ENCODE peak calls at places on chromosomes 5 and 9, in six cellular contexts. One of them, this sample, is unnamed.

GRCh38 chr5:154373729-154374179 is 72.0 kb upstream of the SAP30L start:
- DNase-seq in HEK293T: no peak
- DNase-seq in stimulated activated CD4-positive, alpha-beta T cell treated with anti-CD3 and anti-CD28 coated beads, Interleukin-4, amount 100 ng/mL, for 4 hours: no peak
- DNase-seq in NCI-H187: no peak
- DNase-seq in NAMALWA: no peak
- DNase-seq in activated T-helper 2 cell treated with anti-CD3 and anti-CD28 coated beads, Interferon-gamma antibody, Interleukin-2, Interleukin-4, amounts not matched to agents 10 μg/mL and 5 μg/mL and 100 μg/mL, durations not matched to agents 14 hours and 24 hours and 36 hours: no peak
- DNase-seq in this sample: no peak

GRCh38 chr9:76414656-76415055 is 20.4 kb upstream of the RFK start:
- DNase-seq in HEK293T: no peak
- DNase-seq in NCI-H187: no peak
- DNase-seq in stimulated activated CD4-positive, alpha-beta T cell treated with anti-CD3 and anti-CD28 coated beads, Interleukin-4, amount 100 ng/mL, for 4 hours: no peak
- DNase-seq in NAMALWA: peak; percentile 39
- DNase-seq in activated T-helper 2 cell treated with anti-CD3 and anti-CD28 coated beads, Interferon-gamma antibody, Interleukin-2, Interleukin-4, amounts not matched to agents 10 μg/mL and 5 μg/mL and 100 μg/mL, durations not matched to agents 14 hours and 24 hours and 36 hours: no peak
- DNase-seq in this sample: no peak

GRCh38 chr5:173568128-173568527 is 48.3 kb downstream of the BOD1 start:
- DNase-seq in NCI-H187: no peak
- DNase-seq in HEK293T: no peak
- DNase-seq in activated T-helper 2 cell treated with anti-CD3 and anti-CD28 coated beads, Interferon-gamma antibody, Interleukin-2, Interleukin-4, amounts not matched to agents 10 μg/mL and 5 μg/mL and 100 μg/mL, durations not matched to agents 14 hours and 24 hours and 36 hours: no peak
- DNase-seq in NAMALWA: no peak
- DNase-seq in stimulated activated CD4-positive, alpha-beta T cell treated with anti-CD3 and anti-CD28 coated beads, Interleukin-4, amount 100 ng/mL, for 4 hours: no peak
- DNase-seq in this sample: no peak

GRCh38 chr5:58447231-58447630 is 12.7 kb downstream of the PLK2 start:
- DNase-seq in stimulated activated CD4-positive, alpha-beta T cell treated with anti-CD3 and anti-CD28 coated beads, Interleukin-4, amount 100 ng/mL, for 4 hours: no peak
- DNase-seq in NAMALWA: no peak
- DNase-seq in NCI-H187: no peak
- DNase-seq in activated T-helper 2 cell treated with anti-CD3 and anti-CD28 coated beads, Interferon-gamma antibody, Interleukin-2, Interleukin-4, amounts not matched to agents 10 μg/mL and 5 μg/mL and 100 μg/mL, durations not matched to agents 14 hours and 24 hours and 36 hours: no peak
- DNase-seq in HEK293T: no peak
- DNase-seq in this sample: no peak

GRCh38 chr5:65213921-65214525 is 267.7 kb downstream of the ADAMTS6 start:
- DNase-seq in HEK293T: peak; percentile 47
- DNase-seq in activated T-helper 2 cell treated with anti-CD3 and anti-CD28 coated beads, Interferon-gamma antibody, Interleukin-2, Interleukin-4, amounts not matched to agents 10 μg/mL and 5 μg/mL and 100 μg/mL, durations not matched to agents 14 hours and 24 hours and 36 hours: no peak
- DNase-seq in NAMALWA: peak; percentile 11
- DNase-seq in NCI-H187: no peak
- DNase-seq in stimulated activated CD4-positive, alpha-beta T cell treated with anti-CD3 and anti-CD28 coated beads, Interleukin-4, amount 100 ng/mL, for 4 hours: no peak
- DNase-seq in this sample: no peak

GRCh38 chr5:141742866-141743651 is 61.0 kb upstream of the ARAP3 start:
- DNase-seq in NCI-H187: no peak
- DNase-seq in HEK293T: peak; percentile 49
- DNase-seq in stimulated activated CD4-positive, alpha-beta T cell treated with anti-CD3 and anti-CD28 coated beads, Interleukin-4, amount 100 ng/mL, for 4 hours: no peak
- DNase-seq in NAMALWA: no peak
- DNase-seq in activated T-helper 2 cell treated with anti-CD3 and anti-CD28 coated beads, Interferon-gamma antibody, Interleukin-2, Interleukin-4, amounts not matched to agents 10 μg/mL and 5 μg/mL and 100 μg/mL, durations not matched to agents 14 hours and 24 hours and 36 hours: no peak
- DNase-seq in this sample: no peak

GRCh38 chr9:93822229-93822628 is 132.9 kb downstream of the BARX1 start:
- DNase-seq in HEK293T: no peak
- DNase-seq in activated T-helper 2 cell treated with anti-CD3 and anti-CD28 coated beads, Interferon-gamma antibody, Interleukin-2, Interleukin-4, amounts not matched to agents 10 μg/mL and 5 μg/mL and 100 μg/mL, durations not matched to agents 14 hours and 24 hours and 36 hours: no peak
- DNase-seq in NCI-H187: no peak
- DNase-seq in stimulated activated CD4-positive, alpha-beta T cell treated with anti-CD3 and anti-CD28 coated beads, Interleukin-4, amount 100 ng/mL, for 4 hours: no peak
- DNase-seq in NAMALWA: no peak
- DNase-seq in this sample: no peak

GRCh38 chr9:7760014-7760415 is 39.6 kb downstream of the DMAC1 start:
- DNase-seq in stimulated activated CD4-positive, alpha-beta T cell treated with anti-CD3 and anti-CD28 coated beads, Interleukin-4, amount 100 ng/mL, for 4 hours: no peak
- DNase-seq in activated T-helper 2 cell treated with anti-CD3 and anti-CD28 coated beads, Interferon-gamma antibody, Interleukin-2, Interleukin-4, amounts not matched to agents 10 μg/mL and 5 μg/mL and 100 μg/mL, durations not matched to agents 14 hours and 24 hours and 36 hours: no peak
- DNase-seq in HEK293T: no peak
- DNase-seq in NAMALWA: no peak
- DNase-seq in NCI-H187: no peak
- DNase-seq in this sample: peak; percentile 35

GRCh38 chr5:72586788-72587530 is 79.7 kb upstream of the ZNF366 start:
- DNase-seq in activated T-helper 2 cell treated with anti-CD3 and anti-CD28 coated beads, Interferon-gamma antibody, Interleukin-2, Interleukin-4, amounts not matched to agents 10 μg/mL and 5 μg/mL and 100 μg/mL, durations not matched to agents 14 hours and 24 hours and 36 hours: no peak
- DNase-seq in stimulated activated CD4-positive, alpha-beta T cell treated with anti-CD3 and anti-CD28 coated beads, Interleukin-4, amount 100 ng/mL, for 4 hours: no peak
- DNase-seq in NAMALWA: no peak
- DNase-seq in HEK293T: no peak
- DNase-seq in NCI-H187: no peak
- DNase-seq in this sample: no peak

GRCh38 chr5:10448754-10449345 is 7.2 kb downstream of the ROPN1L start:
- DNase-seq in activated T-helper 2 cell treated with anti-CD3 and anti-CD28 coated beads, Interferon-gamma antibody, Interleukin-2, Interleukin-4, amounts not matched to agents 10 μg/mL and 5 μg/mL and 100 μg/mL, durations not matched to agents 14 hours and 24 hours and 36 hours: no peak
- DNase-seq in NAMALWA: no peak
- DNase-seq in stimulated activated CD4-positive, alpha-beta T cell treated with anti-CD3 and anti-CD28 coated beads, Interleukin-4, amount 100 ng/mL, for 4 hours: no peak
- DNase-seq in NCI-H187: no peak
- DNase-seq in HEK293T: no peak
- DNase-seq in this sample: no peak

GRCh38 chr9:137724114-137724445 is 105.3 kb downstream of the EHMT1 start:
- DNase-seq in activated T-helper 2 cell treated with anti-CD3 and anti-CD28 coated beads, Interferon-gamma antibody, Interleukin-2, Interleukin-4, amounts not matched to agents 10 μg/mL and 5 μg/mL and 100 μg/mL, durations not matched to agents 14 hours and 24 hours and 36 hours: no peak
- DNase-seq in NCI-H187: no peak
- DNase-seq in NAMALWA: no peak
- DNase-seq in stimulated activated CD4-positive, alpha-beta T cell treated with anti-CD3 and anti-CD28 coated beads, Interleukin-4, amount 100 ng/mL, for 4 hours: peak; percentile 48
- DNase-seq in HEK293T: peak; percentile 27
- DNase-seq in this sample: no peak

GRCh38 chr9:93612796-93613154 is 36.4 kb downstream of the PHF2 start:
- DNase-seq in HEK293T: no peak
- DNase-seq in NCI-H187: no peak
- DNase-seq in stimulated activated CD4-positive, alpha-beta T cell treated with anti-CD3 and anti-CD28 coated beads, Interleukin-4, amount 100 ng/mL, for 4 hours: no peak
- DNase-seq in activated T-helper 2 cell treated with anti-CD3 and anti-CD28 coated beads, Interferon-gamma antibody, Interleukin-2, Interleukin-4, amounts not matched to agents 10 μg/mL and 5 μg/mL and 100 μg/mL, durations not matched to agents 14 hours and 24 hours and 36 hours: no peak
- DNase-seq in NAMALWA: no peak
- DNase-seq in this sample: peak; percentile 48

GRCh38 chr5:108639356-108639755 is 108.3 kb upstream of the FER start:
- DNase-seq in NAMALWA: no peak
- DNase-seq in NCI-H187: no peak
- DNase-seq in stimulated activated CD4-positive, alpha-beta T cell treated with anti-CD3 and anti-CD28 coated beads, Interleukin-4, amount 100 ng/mL, for 4 hours: no peak
- DNase-seq in HEK293T: no peak
- DNase-seq in activated T-helper 2 cell treated with anti-CD3 and anti-CD28 coated beads, Interferon-gamma antibody, Interleukin-2, Interleukin-4, amounts not matched to agents 10 μg/mL and 5 μg/mL and 100 μg/mL, durations not matched to agents 14 hours and 24 hours and 36 hours: no peak
- DNase-seq in this sample: no peak

GRCh38 chr9:114428466-114428865 is 40.7 kb upstream of the AKNA start:
- DNase-seq in activated T-helper 2 cell treated with anti-CD3 and anti-CD28 coated beads, Interferon-gamma antibody, Interleukin-2, Interleukin-4, amounts not matched to agents 10 μg/mL and 5 μg/mL and 100 μg/mL, durations not matched to agents 14 hours and 24 hours and 36 hours: no peak
- DNase-seq in HEK293T: no peak
- DNase-seq in NAMALWA: no peak
- DNase-seq in stimulated activated CD4-positive, alpha-beta T cell treated with anti-CD3 and anti-CD28 coated beads, Interleukin-4, amount 100 ng/mL, for 4 hours: no peak
- DNase-seq in NCI-H187: no peak
- DNase-seq in this sample: no peak

GRCh38 chr5:97019435-97020117 is 83.7 kb downstream of the LNPEP start:
- DNase-seq in NAMALWA: no peak
- DNase-seq in stimulated activated CD4-positive, alpha-beta T cell treated with anti-CD3 and anti-CD28 coated beads, Interleukin-4, amount 100 ng/mL, for 4 hours: no peak
- DNase-seq in activated T-helper 2 cell treated with anti-CD3 and anti-CD28 coated beads, Interferon-gamma antibody, Interleukin-2, Interleukin-4, amounts not matched to agents 10 μg/mL and 5 μg/mL and 100 μg/mL, durations not matched to agents 14 hours and 24 hours and 36 hours: no peak
- DNase-seq in HEK293T: no peak
- DNase-seq in NCI-H187: no peak
- DNase-seq in this sample: no peak

GRCh38 chr5:104845541-104845940 is 1283.0 kb upstream of the NUDT12 start:
- DNase-seq in stimulated activated CD4-positive, alpha-beta T cell treated with anti-CD3 and anti-CD28 coated beads, Interleukin-4, amount 100 ng/mL, for 4 hours: no peak
- DNase-seq in HEK293T: no peak
- DNase-seq in NAMALWA: no peak
- DNase-seq in NCI-H187: no peak
- DNase-seq in activated T-helper 2 cell treated with anti-CD3 and anti-CD28 coated beads, Interferon-gamma antibody, Interleukin-2, Interleukin-4, amounts not matched to agents 10 μg/mL and 5 μg/mL and 100 μg/mL, durations not matched to agents 14 hours and 24 hours and 36 hours: no peak
- DNase-seq in this sample: no peak

GRCh38 chr9:83582026-83582425 is 40.9 kb upstream of the IDNK start:
- DNase-seq in stimulated activated CD4-positive, alpha-beta T cell treated with anti-CD3 and anti-CD28 coated beads, Interleukin-4, amount 100 ng/mL, for 4 hours: no peak
- DNase-seq in NCI-H187: no peak
- DNase-seq in NAMALWA: no peak
- DNase-seq in activated T-helper 2 cell treated with anti-CD3 and anti-CD28 coated beads, Interferon-gamma antibody, Interleukin-2, Interleukin-4, amounts not matched to agents 10 μg/mL and 5 μg/mL and 100 μg/mL, durations not matched to agents 14 hours and 24 hours and 36 hours: no peak
- DNase-seq in HEK293T: no peak
- DNase-seq in this sample: peak; percentile 43

GRCh38 chr5:28014779-28015178 is 976.4 kb upstream of the CDH9 start:
- DNase-seq in HEK293T: peak; percentile 7
- DNase-seq in NAMALWA: peak; percentile 55
- DNase-seq in activated T-helper 2 cell treated with anti-CD3 and anti-CD28 coated beads, Interferon-gamma antibody, Interleukin-2, Interleukin-4, amounts not matched to agents 10 μg/mL and 5 μg/mL and 100 μg/mL, durations not matched to agents 14 hours and 24 hours and 36 hours: no peak
- DNase-seq in stimulated activated CD4-positive, alpha-beta T cell treated with anti-CD3 and anti-CD28 coated beads, Interleukin-4, amount 100 ng/mL, for 4 hours: no peak
- DNase-seq in NCI-H187: no peak
- DNase-seq in this sample: no peak

GRCh38 chr9:122265265-122265900 is 701 bp downstream of the MRRF start:
- DNase-seq in NCI-H187: no peak
- DNase-seq in activated T-helper 2 cell treated with anti-CD3 and anti-CD28 coated beads, Interferon-gamma antibody, Interleukin-2, Interleukin-4, amounts not matched to agents 10 μg/mL and 5 μg/mL and 100 μg/mL, durations not matched to agents 14 hours and 24 hours and 36 hours: peak; percentile 19
- DNase-seq in NAMALWA: peak; percentile 91
- DNase-seq in stimulated activated CD4-positive, alpha-beta T cell treated with anti-CD3 and anti-CD28 coated beads, Interleukin-4, amount 100 ng/mL, for 4 hours: peak; percentile 2
- DNase-seq in HEK293T: peak; percentile 14
- DNase-seq in this sample: no peak

GRCh38 chr9:12933957-12934356 is 159.1 kb downstream of the LURAP1L start:
- DNase-seq in stimulated activated CD4-positive, alpha-beta T cell treated with anti-CD3 and anti-CD28 coated beads, Interleukin-4, amount 100 ng/mL, for 4 hours: no peak
- DNase-seq in HEK293T: no peak
- DNase-seq in NAMALWA: no peak
- DNase-seq in activated T-helper 2 cell treated with anti-CD3 and anti-CD28 coated beads, Interferon-gamma antibody, Interleukin-2, Interleukin-4, amounts not matched to agents 10 μg/mL and 5 μg/mL and 100 μg/mL, durations not matched to agents 14 hours and 24 hours and 36 hours: no peak
- DNase-seq in NCI-H187: no peak
- DNase-seq in this sample: no peak